ENCODE peak calls at places on chromosome 18, in seven cellular contexts. One of them, this sample, is unnamed. For H3K9me3, the result is how much of the 10 kb centered on the place peaks cover.

GRCh38 chr18:7677424-7677823 is 110.3 kb downstream of the PTPRM start:
- DNase-seq in CD4-positive, CD25-positive, alpha-beta regulatory T cell: no peak
- DNase-seq in right lobe of liver: no peak
- DNase-seq in pancreas: no peak
- DNase-seq in adipocyte: no peak
- DNase-seq in upper lobe of right lung: no peak
- DNase-seq in cardiac muscle cell: no peak
- DNase-seq in this sample: no peak

GRCh38 chr18:69885841-69886531 is 61.7 kb downstream of the CD226 start:
- DNase-seq in adipocyte: no peak
- DNase-seq in CD4-positive, CD25-positive, alpha-beta regulatory T cell: no peak
- DNase-seq in upper lobe of right lung: no peak
- DNase-seq in right lobe of liver: no peak
- DNase-seq in pancreas: no peak
- DNase-seq in cardiac muscle cell: no peak
- DNase-seq in this sample: no peak

GRCh38 chr18:70640336-70640887 is 351.6 kb downstream of the SOCS6 start:
- DNase-seq in cardiac muscle cell: no peak
- DNase-seq in pancreas: no peak
- DNase-seq in CD4-positive, CD25-positive, alpha-beta regulatory T cell: no peak
- DNase-seq in upper lobe of right lung: no peak
- DNase-seq in right lobe of liver: no peak
- DNase-seq in adipocyte: no peak
- DNase-seq in this sample: no peak

GRCh38 chr18:47912343-47912742 is 18.1 kb downstream of the SMAD2 start:
- DNase-seq in adipocyte: peak
- DNase-seq in upper lobe of right lung: no peak
- DNase-seq in right lobe of liver: no peak
- DNase-seq in pancreas: no peak
- DNase-seq in cardiac muscle cell: no peak
- DNase-seq in CD4-positive, CD25-positive, alpha-beta regulatory T cell: no peak
- DNase-seq in this sample: no peak

GRCh38 chr18:41977233-41977632 is 22.2 kb downstream of the PIK3C3 start:
- DNase-seq in adipocyte: no peak
- DNase-seq in right lobe of liver: no peak
- DNase-seq in CD4-positive, CD25-positive, alpha-beta regulatory T cell: no peak
- DNase-seq in cardiac muscle cell: no peak
- DNase-seq in pancreas: no peak
- DNase-seq in upper lobe of right lung: no peak
- DNase-seq in this sample: no peak

GRCh38 chr18:21096760-21097159 is 14.9 kb downstream of the ROCK1 start:
- DNase-seq in cardiac muscle cell: no peak
- DNase-seq in pancreas: no peak
- DNase-seq in upper lobe of right lung: no peak
- DNase-seq in adipocyte: no peak
- DNase-seq in right lobe of liver: no peak
- DNase-seq in CD4-positive, CD25-positive, alpha-beta regulatory T cell: no peak
- DNase-seq in this sample: no peak

GRCh38 chr18:70450658-70451253 is 161.9 kb downstream of the SOCS6 start:
- DNase-seq in CD4-positive, CD25-positive, alpha-beta regulatory T cell: no peak
- DNase-seq in pancreas: no peak
- DNase-seq in right lobe of liver: no peak
- DNase-seq in cardiac muscle cell: peak
- DNase-seq in upper lobe of right lung: no peak
- DNase-seq in adipocyte: peak
- DNase-seq in this sample: no peak

GRCh38 chr18:23210526-23210925 is 75.2 kb downstream of the CABLES1 start:
- DNase-seq in pancreas: no peak
- DNase-seq in right lobe of liver: no peak
- DNase-seq in adipocyte: no peak
- DNase-seq in cardiac muscle cell: no peak
- DNase-seq in CD4-positive, CD25-positive, alpha-beta regulatory T cell: no peak
- DNase-seq in upper lobe of right lung: no peak
- DNase-seq in this sample: no peak

GRCh38 chr18:57209697-57210096 is 62.8 kb downstream of the BOD1L2 start:
- DNase-seq in upper lobe of right lung: no peak
- DNase-seq in right lobe of liver: no peak
- DNase-seq in cardiac muscle cell: no peak
- DNase-seq in CD4-positive, CD25-positive, alpha-beta regulatory T cell: no peak
- DNase-seq in adipocyte: no peak
- DNase-seq in pancreas: no peak
- DNase-seq in this sample: no peak

GRCh38 chr18:9739516-9739915 is 31.4 kb downstream of the RAB31 start:
- DNase-seq in CD4-positive, CD25-positive, alpha-beta regulatory T cell: no peak
- DNase-seq in upper lobe of right lung: no peak
- DNase-seq in right lobe of liver: peak
- DNase-seq in pancreas: no peak
- DNase-seq in cardiac muscle cell: no peak
- DNase-seq in adipocyte: no peak
- DNase-seq in this sample: no peak

GRCh38 chr18:33898427-33898826 is 320.4 kb downstream of the ASXL3 start:
- DNase-seq in upper lobe of right lung: no peak
- DNase-seq in CD4-positive, CD25-positive, alpha-beta regulatory T cell: no peak
- DNase-seq in right lobe of liver: no peak
- DNase-seq in adipocyte: no peak
- DNase-seq in pancreas: no peak
- DNase-seq in cardiac muscle cell: no peak
- DNase-seq in this sample: no peak

GRCh38 chr18:74507120-74507881 is 11.1 kb downstream of the CNDP2 start:
- DNase-seq in right lobe of liver: no peak
- DNase-seq in CD4-positive, CD25-positive, alpha-beta regulatory T cell: no peak
- DNase-seq in upper lobe of right lung: no peak
- DNase-seq in pancreas: peak
- DNase-seq in cardiac muscle cell: no peak
- DNase-seq in adipocyte: no peak
- DNase-seq in this sample: no peak

GRCh38 chr18:63648241-63648640 is 4.2 kb upstream of the SERPINB4 start:
- DNase-seq in CD4-positive, CD25-positive, alpha-beta regulatory T cell: no peak
- DNase-seq in upper lobe of right lung: no peak
- DNase-seq in right lobe of liver: no peak
- DNase-seq in cardiac muscle cell: no peak
- DNase-seq in pancreas: no peak
- DNase-seq in adipocyte: no peak
- DNase-seq in this sample: no peak

GRCh38 chr18:60875957-60876507 is 457.2 kb upstream of the CDH20 start:
- DNase-seq in pancreas: no peak
- DNase-seq in CD4-positive, CD25-positive, alpha-beta regulatory T cell: no peak
- DNase-seq in cardiac muscle cell: no peak
- DNase-seq in adipocyte: no peak
- DNase-seq in right lobe of liver: no peak
- DNase-seq in upper lobe of right lung: no peak
- DNase-seq in this sample: no peak

GRCh38 chr18:62738638-62739037 is 23.3 kb downstream of the PHLPP1 start:
- DNase-seq in pancreas: no peak
- DNase-seq in cardiac muscle cell: no peak
- DNase-seq in upper lobe of right lung: no peak
- DNase-seq in right lobe of liver: no peak
- DNase-seq in CD4-positive, CD25-positive, alpha-beta regulatory T cell: no peak
- DNase-seq in adipocyte: no peak
- DNase-seq in this sample: no peak

GRCh38 chr18:67669993-67670671 is 153.6 kb upstream of the DSEL start:
- DNase-seq in adipocyte: peak
- DNase-seq in CD4-positive, CD25-positive, alpha-beta regulatory T cell: no peak
- DNase-seq in upper lobe of right lung: no peak
- DNase-seq in right lobe of liver: no peak
- DNase-seq in cardiac muscle cell: no peak
- DNase-seq in pancreas: no peak
- DNase-seq in this sample: no peak

GRCh38 chr18:12014521-12014920 is 33.2 kb downstream of the IMPA2 start:
- DNase-seq in cardiac muscle cell: no peak
- DNase-seq in right lobe of liver: no peak
- DNase-seq in adipocyte: no peak
- DNase-seq in pancreas: no peak
- DNase-seq in CD4-positive, CD25-positive, alpha-beta regulatory T cell: no peak
- DNase-seq in upper lobe of right lung: no peak
- DNase-seq in this sample: no peak

GRCh38 chr18:10009321-10010144 is 95.7 kb downstream of the VAPA start:
- DNase-seq in cardiac muscle cell: no peak
- DNase-seq in right lobe of liver: peak
- DNase-seq in pancreas: no peak
- DNase-seq in CD4-positive, CD25-positive, alpha-beta regulatory T cell: no peak
- DNase-seq in upper lobe of right lung: no peak
- DNase-seq in adipocyte: no peak
- DNase-seq in this sample: no peak

GRCh38 chr18:79368681-79369080 is 27.0 kb upstream of the NFATC1 start:
- DNase-seq in right lobe of liver: no peak
- DNase-seq in pancreas: no peak
- DNase-seq in cardiac muscle cell: no peak
- DNase-seq in upper lobe of right lung: no peak
- DNase-seq in CD4-positive, CD25-positive, alpha-beta regulatory T cell: no peak
- DNase-seq in adipocyte: no peak
- DNase-seq in this sample: no peak
- H3K9me3 ChIP-seq in right lobe of liver: under half
- H3K9me3 ChIP-seq in pancreas: under half
- H3K9me3 ChIP-seq in cardiac muscle cell: under half
- H3K9me3 ChIP-seq in upper lobe of right lung: under half
- H3K9me3 ChIP-seq in CD4-positive, CD25-positive, alpha-beta regulatory T cell: under half
- H3K9me3 ChIP-seq in adipocyte: under half
- H3K9me3 ChIP-seq in this sample: under half

DNA sequence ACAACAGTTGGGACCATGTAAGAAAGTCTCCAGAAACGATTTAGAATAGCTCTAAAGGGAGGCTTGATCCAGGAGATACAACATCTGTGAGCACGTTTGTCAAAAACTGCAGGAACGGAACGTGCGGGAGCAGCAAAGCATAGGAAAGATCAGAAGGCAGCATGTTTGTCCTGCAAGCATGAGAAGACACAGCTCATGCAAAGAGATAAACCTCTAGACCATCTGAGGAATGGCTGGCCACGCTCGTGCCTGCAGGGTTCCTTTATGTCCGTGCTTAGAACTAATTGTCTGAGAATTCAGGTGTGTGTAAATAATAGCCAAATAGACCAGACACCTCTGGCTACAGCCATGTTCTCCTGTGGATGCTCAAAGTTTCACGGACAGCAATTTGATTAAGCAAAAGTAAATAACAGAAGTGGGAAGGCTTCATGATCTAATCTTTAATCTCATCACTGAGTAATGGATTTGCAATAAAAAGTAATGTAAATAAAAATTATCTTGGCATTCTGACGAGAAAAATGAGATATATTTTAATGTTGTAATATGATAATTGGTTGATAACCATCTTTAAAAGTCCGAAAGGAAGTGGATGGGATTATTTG is 534.8 kb upstream of the CDH7 start:
- DNase-seq in upper lobe of right lung: no peak
- DNase-seq in pancreas: no peak
- DNase-seq in adipocyte: no peak
- DNase-seq in right lobe of liver: no peak
- DNase-seq in cardiac muscle cell: no peak
- DNase-seq in CD4-positive, CD25-positive, alpha-beta regulatory T cell: no peak
- DNase-seq in this sample: no peak
- H3K9me3 ChIP-seq in upper lobe of right lung: under half
- H3K9me3 ChIP-seq in pancreas: under half
- H3K9me3 ChIP-seq in adipocyte: under half
- H3K9me3 ChIP-seq in right lobe of liver: under half
- H3K9me3 ChIP-seq in cardiac muscle cell: under half
- H3K9me3 ChIP-seq in CD4-positive, CD25-positive, alpha-beta regulatory T cell: under half
- H3K9me3 ChIP-seq in this sample: under half

DNA sequence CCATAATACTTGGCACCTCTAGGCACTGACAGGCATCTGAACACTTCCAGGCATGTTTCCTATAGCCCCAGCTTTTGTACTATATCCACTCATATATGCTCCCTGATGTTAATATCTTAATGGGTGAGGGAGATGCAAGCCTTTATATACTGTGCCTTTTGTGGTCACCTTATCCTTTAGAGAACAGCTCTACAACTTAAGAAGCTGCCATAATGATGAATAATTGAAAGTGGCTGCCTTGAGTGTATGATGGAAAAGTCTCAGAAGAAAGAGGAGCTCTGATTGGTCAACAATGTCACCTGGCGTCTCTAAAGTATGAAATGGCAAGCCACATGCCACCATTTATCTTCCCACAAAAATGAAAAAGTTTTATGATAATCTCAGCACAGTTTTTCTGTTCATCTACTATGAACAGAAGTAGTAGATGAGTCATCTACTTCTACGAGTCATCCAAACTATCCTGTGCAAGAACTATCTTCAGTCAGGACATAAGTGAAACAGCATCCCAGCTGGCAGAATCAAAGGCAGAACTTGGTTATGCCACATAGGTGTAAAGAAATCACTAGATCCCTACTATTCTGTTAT is 997.9 kb upstream of the CELF4 start:
- DNase-seq in right lobe of liver: no peak
- DNase-seq in upper lobe of right lung: no peak
- DNase-seq in CD4-positive, CD25-positive, alpha-beta regulatory T cell: no peak
- DNase-seq in cardiac muscle cell: no peak
- DNase-seq in adipocyte: no peak
- DNase-seq in pancreas: no peak
- DNase-seq in this sample: no peak
- H3K9me3 ChIP-seq in right lobe of liver: under half
- H3K9me3 ChIP-seq in upper lobe of right lung: under half
- H3K9me3 ChIP-seq in CD4-positive, CD25-positive, alpha-beta regulatory T cell: under half
- H3K9me3 ChIP-seq in cardiac muscle cell: under half
- H3K9me3 ChIP-seq in adipocyte: under half
- H3K9me3 ChIP-seq in pancreas: under half
- H3K9me3 ChIP-seq in this sample: under half

DNA sequence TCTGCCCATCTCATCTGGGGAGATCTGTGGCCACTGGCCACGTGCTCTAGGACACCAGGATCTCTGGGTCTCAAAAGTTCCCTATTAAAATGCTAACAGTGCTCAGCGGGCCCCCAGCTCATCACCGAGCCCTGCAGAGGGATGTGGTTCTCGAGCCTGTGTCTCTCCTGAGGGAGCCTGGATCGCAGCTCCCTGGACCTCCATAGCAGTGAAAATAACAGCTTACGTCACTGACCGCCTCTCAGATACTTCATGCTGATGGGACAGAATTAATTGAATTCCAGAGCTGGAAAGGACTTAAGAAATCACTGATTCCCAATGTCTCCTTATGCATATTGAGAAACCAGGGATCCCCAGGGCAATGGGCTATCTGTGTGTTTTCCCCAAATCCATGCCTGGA is 90.0 kb downstream of the GALR1 start:
- DNase-seq in cardiac muscle cell: no peak
- DNase-seq in right lobe of liver: no peak
- DNase-seq in pancreas: no peak
- DNase-seq in CD4-positive, CD25-positive, alpha-beta regulatory T cell: no peak
- DNase-seq in upper lobe of right lung: no peak
- DNase-seq in adipocyte: no peak
- DNase-seq in this sample: no peak
- H3K9me3 ChIP-seq in cardiac muscle cell: under half
- H3K9me3 ChIP-seq in right lobe of liver: under half
- H3K9me3 ChIP-seq in pancreas: under half
- H3K9me3 ChIP-seq in CD4-positive, CD25-positive, alpha-beta regulatory T cell: under half
- H3K9me3 ChIP-seq in upper lobe of right lung: under half
- H3K9me3 ChIP-seq in adipocyte: under half
- H3K9me3 ChIP-seq in this sample: under half

DNA sequence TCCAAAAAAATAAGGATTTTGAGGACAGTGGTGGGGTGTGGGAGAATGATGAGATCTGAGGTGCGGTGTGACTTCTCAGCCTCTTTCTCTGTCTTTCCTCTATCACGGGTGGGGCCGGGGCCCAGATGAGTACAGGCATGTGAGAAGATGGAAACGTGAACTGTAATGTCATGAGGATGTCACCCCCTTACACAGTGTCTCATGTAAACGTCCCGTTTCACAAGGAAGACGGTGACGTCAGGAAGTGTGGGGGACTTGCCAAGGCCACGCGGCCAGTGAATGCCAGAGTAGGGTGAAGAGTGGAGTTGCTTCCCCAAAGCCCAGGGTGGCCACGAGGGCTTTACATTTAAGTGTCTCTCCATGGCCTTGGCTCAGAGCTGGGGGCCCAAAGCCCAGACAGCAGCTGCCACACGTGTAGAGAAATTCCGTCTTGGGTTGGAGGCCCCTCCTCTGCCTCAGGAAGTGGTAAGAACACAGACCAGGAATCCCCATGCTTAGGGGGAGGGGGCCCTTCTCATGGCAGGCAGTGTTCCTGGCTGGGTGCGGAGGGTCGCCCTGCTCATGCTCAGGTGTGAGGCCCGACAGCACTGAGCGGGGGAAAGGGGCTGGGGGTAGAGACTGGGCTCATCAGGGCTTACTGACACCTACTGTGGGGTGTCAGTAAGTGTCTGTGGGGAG is 80.9 kb upstream of the SMAD7 start:
- DNase-seq in right lobe of liver: no peak
- DNase-seq in pancreas: no peak
- DNase-seq in upper lobe of right lung: peak
- DNase-seq in cardiac muscle cell: no peak
- DNase-seq in CD4-positive, CD25-positive, alpha-beta regulatory T cell: peak
- DNase-seq in adipocyte: no peak
- DNase-seq in this sample: no peak
- H3K9me3 ChIP-seq in right lobe of liver: under half
- H3K9me3 ChIP-seq in pancreas: under half
- H3K9me3 ChIP-seq in upper lobe of right lung: under half
- H3K9me3 ChIP-seq in cardiac muscle cell: under half
- H3K9me3 ChIP-seq in CD4-positive, CD25-positive, alpha-beta regulatory T cell: under half
- H3K9me3 ChIP-seq in adipocyte: under half
- H3K9me3 ChIP-seq in this sample: under half